ENCODE peak calls at places on chromosomes 7 and 10, in ten cellular contexts. Z, E, Y, L, P, O, F, W, I and R are unnamed samples.

GRCh38 chr7:28748934-28749584 is 209.1 kb downstream of the TRIL start:
- DNase-seq in Z (no peak), E (no peak), Y (no peak), L (peak), P (no peak), O (peak), F (peak), W (no peak), I (no peak), R (no peak)

GRCh38 chr7:76356823-76357222 is 2.0 kb downstream of the YWHAG start:
- DNase-seq in Z (no peak), E (no peak), Y (peak), L (no peak), P (no peak), O (peak), F (peak), W (no peak), I (no peak), R (no peak)

GRCh38 chr10:122052702-122053101 is 63.7 kb downstream of the TACC2 start:
- DNase-seq in Z (peak), E (no peak), Y (no peak), L (no peak), P (no peak), O (no peak), F (peak), W (no peak), I (no peak), R (no peak)

GRCh38 chr10:30059209-30060107 is at the start of gene JCAD:
- DNase-seq in Z (peak), E (no peak), Y (peak), L (peak), P (no peak), O (peak), F (no peak), W (peak), I (peak), R (no peak)

GRCh38 chr7:144468990-144469732 is 65.7 kb upstream of the NOBOX start:
- DNase-seq in Z (no peak), E (peak), Y (no peak), L (no peak), P (no peak), O (peak), F (no peak), W (no peak), I (no peak), R (no peak)

GRCh38 chr10:48990226-48990625 is 50.6 kb upstream of the LRRC18 start:
- DNase-seq in Z (no peak), E (no peak), Y (no peak), L (no peak), P (no peak), O (no peak), F (no peak), W (no peak), I (no peak), R (no peak)

GRCh38 chr7:122544463-122544862 is 154.5 kb downstream of the RNF133 start:
- DNase-seq in Z (no peak), E (no peak), Y (no peak), L (no peak), P (no peak), O (no peak), F (no peak), W (no peak), I (peak), R (no peak)

GRCh38 chr10:131127610-131128009 is 183.9 kb downstream of the TCERG1L start:
- DNase-seq in Z (no peak), E (no peak), Y (peak), L (no peak), P (no peak), O (no peak), F (no peak), W (no peak), I (no peak), R (no peak)

GRCh38 chr10:123792579-123792978 is 99.0 kb downstream of the CPXM2 start:
- DNase-seq in Z (no peak), E (no peak), Y (no peak), L (no peak), P (no peak), O (no peak), F (no peak), W (no peak), I (no peak), R (no peak)

GRCh38 chr7:131942287-131943150 is 386.1 kb upstream of the PODXL start:
- DNase-seq in Z (peak), E (no peak), Y (no peak), L (peak), P (no peak), O (no peak), F (no peak), W (no peak), I (no peak), R (no peak)

GRCh38 chr10:130339091-130339490 is 202.9 kb downstream of the GLRX3 start:
- DNase-seq in Z (no peak), E (no peak), Y (no peak), L (no peak), P (no peak), O (no peak), F (no peak), W (no peak), I (no peak), R (no peak)

GRCh38 chr10:124997791-124998623 is 56.1 kb downstream of the ZRANB1 start:
- DNase-seq in Z (peak), E (no peak), Y (no peak), L (peak), P (no peak), O (no peak), F (no peak), W (no peak), I (peak), R (no peak)

GRCh38 chr10:5551531-5552375 is 27.0 kb downstream of the CALML3 start:
- DNase-seq in Z (peak), E (no peak), Y (no peak), L (no peak), P (no peak), O (peak), F (peak), W (no peak), I (no peak), R (no peak)

GRCh38 chr10:132196178-132197113 is 9.7 kb downstream of the DPYSL4 start:
- DNase-seq in Z (no peak), E (no peak), Y (no peak), L (no peak), P (no peak), O (no peak), F (no peak), W (no peak), I (no peak), R (no peak)

GRCh38 chr10:121098231-121098630 is 247.1 kb downstream of the WDR11 start:
- DNase-seq in Z (no peak), E (no peak), Y (no peak), L (no peak), P (no peak), O (no peak), F (no peak), W (no peak), I (no peak), R (no peak)

GRCh38 chr10:67815571-67816059 is 22.4 kb downstream of the DNAJC12 start:
- DNase-seq in Z (no peak), E (peak), Y (no peak), L (no peak), P (no peak), O (peak), F (peak), W (no peak), I (no peak), R (no peak)

GRCh38 chr10:69845574-69846251 is 44.0 kb downstream of the COL13A1 start:
- DNase-seq in Z (peak), E (no peak), Y (peak), L (no peak), P (no peak), O (peak), F (peak), W (no peak), I (peak), R (no peak)

GRCh38 chr10:61857746-61858145 is 43.8 kb upstream of the ARID5B start:
- DNase-seq in Z (no peak), E (no peak), Y (no peak), L (no peak), P (no peak), O (no peak), F (no peak), W (no peak), I (no peak), R (no peak)

GRCh38 chr10:110822708-110823291 is 48.9 kb upstream of the PDCD4 start:
- DNase-seq in Z (no peak), E (no peak), Y (peak), L (peak), P (no peak), O (peak), F (no peak), W (no peak), I (no peak), R (no peak)

GRCh38 chr10:13989616-13990015 is 341.1 kb downstream of the FRMD4A start:
- DNase-seq in Z (no peak), E (no peak), Y (no peak), L (no peak), P (no peak), O (no peak), F (no peak), W (no peak), I (no peak), R (no peak)

GRCh38 chr10:126917975-126918908 is 13.0 kb downstream of the DOCK1 start:
- DNase-seq in Z (no peak), E (no peak), Y (peak), L (no peak), P (no peak), O (no peak), F (no peak), W (no peak), I (no peak), R (no peak)

GRCh38 chr10:62851449-62851848 is 35.3 kb upstream of the EGR2 start:
- DNase-seq in Z (no peak), E (peak), Y (no peak), L (peak), P (no peak), O (no peak), F (peak), W (no peak), I (no peak), R (no peak)

GRCh38 chr10:132702601-132703304 is 83.2 kb downstream of the NKX6-2 start:
- DNase-seq in Z (peak), E (no peak), Y (no peak), L (peak), P (no peak), O (no peak), F (no peak), W (no peak), I (no peak), R (no peak)

GRCh38 chr10:6738464-6738824 is 158.4 kb upstream of the PRKCQ start:
- DNase-seq in Z (no peak), E (peak), Y (no peak), L (peak), P (no peak), O (no peak), F (peak), W (no peak), I (no peak), R (no peak)

DNA sequence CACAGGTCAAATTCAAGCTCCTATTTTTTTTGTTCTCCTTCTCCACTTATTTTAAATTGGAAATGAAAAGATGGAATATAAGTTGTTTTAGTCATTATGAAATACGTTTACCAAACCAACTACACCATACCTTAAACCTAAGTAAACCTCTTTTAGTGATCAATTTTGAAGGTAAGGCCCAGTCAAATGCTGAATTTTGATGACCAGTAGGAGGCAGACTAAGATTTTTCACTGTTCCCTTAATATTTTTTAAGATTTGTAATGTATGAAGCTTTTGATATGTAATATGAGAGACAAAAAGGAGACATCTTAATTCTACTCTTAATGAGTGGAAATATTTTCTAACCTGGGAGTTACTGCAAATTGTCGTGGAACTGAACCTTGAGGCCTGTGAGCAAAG is 311.6 kb downstream of the EXOC4 start:
- DNase-seq in Z (no peak), E (no peak), Y (no peak), L (no peak), P (no peak), O (no peak), F (no peak), W (no peak), I (no peak), R (no peak)
- TF ChIP-seq CTCF in Z (no peak), E (no peak), Y (peak), L (peak), P (peak), O (no peak), F (no peak), W (peak), I (no peak), R (no peak)

GRCh38 chr10:9766762-9767161 is 1250.9 kb upstream of the CELF2 start:
- DNase-seq in Z (no peak), E (no peak), Y (no peak), L (no peak), P (no peak), O (no peak), F (no peak), W (no peak), I (no peak), R (no peak)
- TF ChIP-seq CTCF in Z (no peak), E (no peak), Y (no peak), L (peak), P (no peak), O (peak), F (no peak), W (peak), I (no peak), R (no peak)

DNA sequence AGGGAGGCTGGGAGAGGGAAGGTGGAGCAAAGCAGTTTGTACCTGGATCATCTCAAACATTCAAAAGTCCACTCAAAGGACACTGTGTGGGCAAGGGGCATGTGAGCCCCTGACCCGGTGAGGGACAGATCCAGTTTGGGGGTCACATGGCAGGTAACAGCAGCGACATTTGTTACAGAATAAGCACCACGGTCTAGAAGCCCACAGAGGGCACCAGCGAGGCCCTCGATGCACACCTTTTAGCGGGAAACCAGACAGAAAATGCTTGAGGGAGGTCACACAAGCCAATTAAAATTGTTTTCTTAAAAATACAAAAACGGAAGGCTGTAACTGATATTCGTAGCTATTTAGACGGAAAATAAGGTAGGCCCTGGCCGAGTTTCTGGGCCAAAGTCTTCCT is 144.4 kb downstream of the ZMYND11 start:
- DNase-seq in Z (no peak), E (no peak), Y (no peak), L (peak), P (no peak), O (no peak), F (no peak), W (no peak), I (no peak), R (no peak)
- TF ChIP-seq CTCF in Z (no peak), E (no peak), Y (no peak), L (peak), P (no peak), O (no peak), F (no peak), W (peak), I (no peak), R (no peak)

GRCh38 chr10:32911285-32912016 is 46.6 kb downstream of the ITGB1 start:
- DNase-seq in Z (no peak), E (no peak), Y (no peak), L (no peak), P (no peak), O (no peak), F (no peak), W (no peak), I (no peak), R (no peak)

GRCh38 chr10:32905466-32905865 is 52.6 kb downstream of the ITGB1 start:
- DNase-seq in Z (no peak), E (no peak), Y (no peak), L (no peak), P (peak), O (no peak), F (no peak), W (no peak), I (no peak), R (no peak)

GRCh38 chr10:32906595-32906994 is 51.4 kb downstream of the ITGB1 start:
- DNase-seq in Z (no peak), E (no peak), Y (no peak), L (no peak), P (no peak), O (no peak), F (no peak), W (no peak), I (no peak), R (no peak)

GRCh38 chr10:32909461-32909860 is 48.6 kb downstream of the ITGB1 start:
- DNase-seq in Z (no peak), E (peak), Y (no peak), L (no peak), P (no peak), O (no peak), F (peak), W (no peak), I (no peak), R (no peak)
- TF ChIP-seq CTCF in Z (no peak), E (no peak), Y (no peak), L (no peak), P (no peak), O (no peak), F (no peak), W (no peak), I (no peak), R (no peak)

DNA sequence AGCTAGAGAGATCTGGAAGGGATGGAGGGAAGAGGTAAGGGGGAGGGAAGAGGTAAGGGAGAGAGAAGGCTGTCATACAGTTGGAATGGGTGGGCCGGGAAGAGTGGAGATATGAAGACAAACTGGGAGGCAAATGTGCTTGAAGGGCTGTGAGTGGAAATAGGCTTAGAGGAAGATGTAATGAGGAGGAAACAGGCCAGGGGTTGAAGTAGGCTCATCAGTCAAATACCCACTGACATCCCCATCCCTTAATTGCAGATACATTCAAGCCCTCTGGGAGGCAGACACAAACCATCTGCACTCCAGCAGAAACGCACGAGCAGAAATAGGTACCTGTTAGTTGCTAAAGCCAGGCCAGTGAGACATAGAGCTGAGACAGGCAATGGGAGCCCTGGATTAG is 2.1 kb downstream of the SYNPO2L start:
- DNase-seq in Z (no peak), E (peak), Y (no peak), L (peak), P (no peak), O (no peak), F (peak), W (no peak), I (no peak), R (no peak)
- TF ChIP-seq CTCF in Z (no peak), E (no peak), Y (peak), L (peak), P (no peak), O (peak), F (peak), W (no peak), I (peak), R (no peak)

GRCh38 chr7:128210036-128210347 is 31.1 kb upstream of the LEP start:
- DNase-seq in Z (no peak), E (no peak), Y (no peak), L (no peak), P (no peak), O (no peak), F (no peak), W (no peak), I (no peak), R (no peak)

GRCh38 chr7:128207609-128208008 is 33.5 kb upstream of the LEP start:
- DNase-seq in Z (no peak), E (no peak), Y (no peak), L (no peak), P (no peak), O (no peak), F (no peak), W (no peak), I (no peak), R (no peak)

GRCh38 chr7:128211626-128212025 is 29.5 kb upstream of the LEP start:
- DNase-seq in Z (no peak), E (no peak), Y (no peak), L (peak), P (no peak), O (no peak), F (no peak), W (no peak), I (no peak), R (no peak)

GRCh38 chr7:128210590-128211570 is 30.2 kb upstream of the LEP start:
- DNase-seq in Z (no peak), E (no peak), Y (no peak), L (peak), P (no peak), O (no peak), F (no peak), W (no peak), I (no peak), R (no peak)

DNA sequence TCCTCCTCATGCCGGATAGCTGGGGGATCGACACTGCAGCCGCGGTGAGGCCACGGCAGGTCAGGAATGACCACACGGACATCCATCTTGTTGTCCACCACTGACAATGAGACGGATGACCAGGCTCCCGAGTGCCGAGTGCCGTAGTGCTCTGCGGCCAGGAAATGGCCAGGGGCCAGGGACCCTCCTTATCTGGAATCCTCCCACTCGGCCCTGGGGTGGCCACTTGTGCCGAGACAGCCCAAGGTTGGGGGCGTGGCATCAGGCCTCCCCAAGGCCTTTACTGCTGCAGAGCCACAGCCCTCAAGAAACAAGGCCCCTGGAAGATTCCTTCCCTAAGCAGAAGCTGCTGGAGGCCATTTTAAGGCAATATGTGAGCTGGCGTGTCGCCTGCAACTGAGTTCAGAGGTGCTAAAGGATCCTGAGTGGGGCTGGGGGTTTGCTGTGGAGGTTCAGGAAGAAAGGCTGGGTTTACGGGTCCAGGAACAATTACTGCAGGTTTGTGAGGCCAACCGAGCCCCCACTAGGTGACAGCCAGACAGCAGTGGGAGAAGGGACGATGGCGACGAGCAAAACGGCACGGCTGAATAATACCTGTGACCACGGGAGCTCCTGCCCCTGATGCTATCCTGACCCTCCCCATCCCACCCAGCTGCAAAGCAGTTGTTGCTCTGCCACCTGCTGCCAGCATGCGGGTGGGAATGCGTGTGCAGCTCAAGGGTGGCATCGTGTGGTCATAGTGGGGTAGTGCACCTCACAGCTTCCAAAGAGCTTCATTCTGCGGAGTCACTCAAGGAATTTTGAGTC is 31.6 kb upstream of the LEP start:
- DNase-seq in Z (no peak), E (peak), Y (peak), L (peak), P (no peak), O (peak), F (peak), W (peak), I (peak), R (peak)
- TF ChIP-seq CTCF in Z (peak), E (peak), Y (peak), L (peak), P (peak), O (peak), F (peak), W (peak), I (peak), R (peak)

GRCh38 chr10:80202934-80203834 is 2.2 kb downstream of the ANXA11 start:
- DNase-seq in Z (peak), E (peak), Y (no peak), L (peak), P (peak), O (peak), F (peak), W (no peak), I (peak), R (peak)
- TF ChIP-seq CTCF in Z (no peak), E (peak), Y (no peak), L (peak), P (peak), O (peak), F (peak), W (no peak), I (peak), R (peak)